ENCODE peak calls at places on chromosomes 3 and 15, in nine cellular contexts. Y, P, S, L, Q, W, A, V and T are unnamed samples.

GRCh38 chr15:59002418-59002859 is 15.0 kb downstream of the RNF111 start:
- DNase-seq in Q (no peak), V (no peak), S (no peak), Y (no peak), W (no peak), A (no peak), L (no peak), P (no peak), T (no peak)

GRCh38 chr3:37967252-37967881 is 23.2 kb upstream of the VILL start:
- DNase-seq in V (peak), S (peak), Q (no peak), L (peak), Y (peak), A (no peak), W (peak), P (peak), T (no peak)

GRCh38 chr3:44235604-44236484 is 5.8 kb upstream of the TOPAZ1 start:
- DNase-seq in Y (peak), L (peak), Q (peak), V (peak), S (peak), W (peak), A (peak), P (peak), T (peak)

GRCh38 chr3:46759239-46760152 is 41.8 kb upstream of the PRSS50 start:
- DNase-seq in V (peak), L (no peak), A (no peak), Y (no peak), Q (no peak), W (no peak), P (no peak), S (no peak), T (no peak)

GRCh38 chr15:76871930-76872329 is 33.2 kb downstream of the SCAPER start:
- DNase-seq in Y (no peak), Q (no peak), V (no peak), L (no peak), S (no peak), A (no peak), W (no peak), P (no peak), T (no peak)

GRCh38 chr15:66865622-66866611 is 163.9 kb downstream of the SMAD6 start:
- DNase-seq in Y (no peak), W (peak), L (no peak), S (no peak), Q (no peak), V (no peak), A (no peak), P (no peak), T (no peak)

GRCh38 chr3:171213907-171214306 is 187.4 kb upstream of the SLC2A2 start:
- DNase-seq in P (no peak), V (no peak), A (no peak), L (no peak), Q (no peak), W (no peak), Y (no peak), S (no peak), T (no peak)

GRCh38 chr3:65338571-65338970 is 650.8 kb upstream of the ADAMTS9 start:
- DNase-seq in A (no peak), W (no peak), Q (no peak), S (no peak), V (no peak), P (peak), Y (no peak), L (no peak), T (peak)

GRCh38 chr15:40437754-40438687 is 2.7 kb upstream of the BAHD1 start:
- DNase-seq in Q (no peak), Y (no peak), V (no peak), P (no peak), A (no peak), W (no peak), S (no peak), L (no peak), T (no peak)

GRCh38 chr3:25094932-25095690 is 333.0 kb upstream of the RARB start:
- DNase-seq in V (peak), Y (no peak), A (no peak), L (no peak), Q (peak), S (no peak), P (peak), W (no peak), T (peak)

GRCh38 chr3:179563298-179563934 is 690 bp downstream of the ACTL6A start:
- DNase-seq in Q (peak), A (peak), P (peak), L (peak), W (peak), V (peak), Y (peak), S (peak), T (no peak)

GRCh38 chr3:129068291-129068886 is 7.8 kb downstream of the GP9 start:
- DNase-seq in V (no peak), S (no peak), P (no peak), A (no peak), W (no peak), Q (no peak), Y (no peak), L (no peak), T (no peak)

GRCh38 chr3:120094776-120095225 is 554 bp upstream of the GSK3B start:
- DNase-seq in P (peak), S (no peak), Q (peak), L (peak), W (peak), Y (no peak), A (no peak), V (peak), T (peak)